ENCODE peak calls at places on chromosomes 4 and X, in ten cellular contexts. T is NCI-H82, O is nucleus accumbens, G is occipital lobe, X is ACHN, S is GM12865, Q is BE2C, C is hippocampal formation, P is HT1080, J is bronchial epithelial cell. I is an unnamed sample.

GRCh38 chr4:169604131-169604900 is 8.1 kb downstream of the NEK1 start:
- DNase-seq in T (no peak), O (no peak), G (no peak), X (peak; percentile 49), S (peak; percentile 34), Q (peak; percentile 68), C (no peak), P (peak; percentile 81), J (peak; percentile 82), I (no peak)

GRCh38 chr4:165972747-165973146 is 99.7 kb downstream of the TLL1 start:
- DNase-seq in T (no peak), O (no peak), G (no peak), X (no peak), S (no peak), Q (no peak), C (no peak), P (peak; percentile 10), J (peak; percentile 93), I (no peak)

GRCh38 chr4:185518494-185518893 is 16.8 kb downstream of the PDLIM3 start:
- DNase-seq in T (no peak), O (no peak), G (no peak), X (no peak), S (no peak), Q (no peak), C (no peak), P (no peak), J (no peak), I (no peak)

GRCh38 chr4:120902925-120903324 is 19.6 kb downstream of the PRDM5 start:
- DNase-seq in T (no peak), O (no peak), G (no peak), X (no peak), S (no peak), Q (no peak), C (no peak), P (no peak), J (no peak), I (no peak)

GRCh38 chr4:87067120-87067885 is 132.5 kb downstream of the AFF1 start:
- DNase-seq in T (peak; percentile 2), O (no peak), G (no peak), X (no peak), S (no peak), Q (no peak), C (no peak), P (no peak), J (no peak), I (no peak)

GRCh38 chrX:105646592-105647372 is 175.6 kb upstream of the NRK start:
- DNase-seq in T (no peak), O (no peak), G (no peak), X (no peak), S (no peak), Q (no peak), C (no peak), P (no peak), J (no peak), I (peak; percentile 56)

GRCh38 chr4:3670521-3671519 is 95.4 kb upstream of the ADRA2C start:
- DNase-seq in T (no peak), O (no peak), G (no peak), X (no peak), S (no peak), Q (no peak), C (no peak), P (no peak), J (no peak), I (no peak)

GRCh38 chr4:56468097-56468422 is 643 bp downstream of the SRP72 start:
- DNase-seq in T (peak; percentile 52), O (no peak), G (no peak), X (peak; percentile 53), S (peak; percentile 64), Q (peak; percentile 28), C (no peak), P (peak; percentile 38), J (peak; percentile 61), I (peak; percentile 42)

GRCh38 chrX:55357236-55357635 is 92.5 kb upstream of the PAGE3 start:
- DNase-seq in T (no peak), O (no peak), G (no peak), X (no peak), S (no peak), Q (no peak), C (no peak), P (no peak), J (no peak), I (no peak)

GRCh38 chr4:181646864-181647263 is 596.3 kb upstream of the TENM3 start:
- DNase-seq in T (no peak), O (no peak), G (no peak), X (no peak), S (no peak), Q (no peak), C (no peak), P (peak; percentile 31), J (no peak), I (no peak)

GRCh38 chr4:48343531-48343930 is 2.2 kb downstream of the SLAIN2 start:
- DNase-seq in T (no peak), O (no peak), G (no peak), X (no peak), S (no peak), Q (no peak), C (no peak), P (no peak), J (no peak), I (no peak)

GRCh38 chrX:53631156-53631555 is 55.4 kb downstream of the HUWE1 start:
- DNase-seq in T (no peak), O (no peak), G (no peak), X (no peak), S (no peak), Q (no peak), C (no peak), P (peak; percentile 0), J (no peak), I (no peak)

GRCh38 chr4:49516796-49517195 is 530.7 kb downstream of the CWH43 start:
- DNase-seq in T (no peak), O (no peak), G (no peak), X (no peak), S (no peak), Q (no peak), C (no peak), P (no peak), J (no peak), I (no peak)

GRCh38 chr4:56817840-56818491 is 3.5 kb downstream of the SPINK2 start:
- DNase-seq in T (no peak), O (no peak), G (no peak), X (no peak), S (peak; percentile 81), Q (no peak), C (no peak), P (no peak), J (peak; percentile 13), I (no peak)

I was measured in SJCRH30.